ENCODE peak calls at places on chromosomes 5 and 9, in five cellular contexts. A is B cell, J is NB4, W is fibroblast of the aortic adventitia, V is epithelial cell of esophagus. X is an unnamed sample.
A peak's percentile ranks its signal among the peaks of the same experiment; 100 is the strongest.

GRCh38 chr5:170141636-170142035 is 35.9 kb downstream of the FOXI1 start:
- DNase-seq in W (no peak), J (no peak), V (no peak), A (no peak), X (no peak)

GRCh38 chr9:129280236-129281231 is 102.5 kb upstream of the IER5L start:
- DNase-seq in W (no peak), V (no peak), A (peak; percentile 13), J (no peak), X (no peak)

GRCh38 chr5:148255456-148255855 is 13.1 kb upstream of the SPINK13 start:
- DNase-seq in V (peak; percentile 3), W (no peak), A (no peak), J (no peak), X (no peak)

GRCh38 chr9:134061688-134062371 is 6.0 kb downstream of the BRD3 start:
- DNase-seq in J (no peak), W (no peak), A (peak; percentile 32), V (no peak), X (no peak)

GRCh38 chr5:133861161-133861737 is 107.2 kb downstream of the C5orf15 start:
- DNase-seq in A (peak; percentile 68), V (no peak), W (no peak), J (no peak), X (no peak)

GRCh38 chr9:134243778-134244467 is 79.6 kb upstream of the RNU6ATAC start:
- DNase-seq in V (no peak), A (peak; percentile 91), W (no peak), J (peak; percentile 90), X (no peak)

GRCh38 chr5:154278908-154279307 is 88.4 kb downstream of the GALNT10 start:
- DNase-seq in J (no peak), V (no peak), A (no peak), W (no peak), X (no peak)

GRCh38 chr5:77995793-77996409 is 219.8 kb upstream of the TBCA start:
- DNase-seq in W (no peak), J (no peak), V (no peak), A (no peak), X (no peak)

GRCh38 chr5:118834710-118835109 is 153.6 kb downstream of the DTWD2 start:
- DNase-seq in J (no peak), W (no peak), V (no peak), A (no peak), X (no peak)

GRCh38 chr9:125343518-125344284 is 82.1 kb downstream of the GAPVD1 start:
- DNase-seq in W (peak; percentile 66), V (peak; percentile 74), J (no peak), A (no peak), X (peak; percentile 5)

GRCh38 chr9:125255781-125256391 is 5.7 kb upstream of the GAPVD1 start:
- DNase-seq in V (peak; percentile 37), A (no peak), J (peak; percentile 46), W (no peak), X (no peak)

GRCh38 chr9:108325406-108325805 is 530.4 kb downstream of the ACTL7B start:
- DNase-seq in J (peak; percentile 5), W (no peak), A (no peak), V (no peak), X (no peak)

GRCh38 chr9:8845808-8846207 is 1046.2 kb upstream of the DMAC1 start:
- DNase-seq in A (no peak), J (no peak), W (no peak), V (no peak), X (no peak)

GRCh38 chr9:90999425-91000397 is 198.1 kb downstream of the SYK start:
- DNase-seq in W (peak; percentile 48), A (no peak), J (no peak), V (peak; percentile 90), X (no peak)

GRCh38 chr9:97511762-97512429 is 10.4 kb downstream of the TMOD1 start:
- DNase-seq in J (no peak), W (no peak), A (no peak), V (peak; percentile 34), X (no peak)

GRCh38 chr5:160020969-160021368 is 12.0 kb downstream of the TTC1 start:
- DNase-seq in V (peak; percentile 8), W (no peak), J (no peak), A (no peak), X (no peak)

GRCh38 chr9:121720992-121721350 is 69.5 kb downstream of the DAB2IP start:
- DNase-seq in W (no peak), J (no peak), V (peak; percentile 37), A (no peak), X (no peak)
- TF ChIP-seq CTCF in W (peak; percentile 13), J (no peak), V (peak; percentile 51), A (no peak), X (peak; percentile 23)

DNA sequence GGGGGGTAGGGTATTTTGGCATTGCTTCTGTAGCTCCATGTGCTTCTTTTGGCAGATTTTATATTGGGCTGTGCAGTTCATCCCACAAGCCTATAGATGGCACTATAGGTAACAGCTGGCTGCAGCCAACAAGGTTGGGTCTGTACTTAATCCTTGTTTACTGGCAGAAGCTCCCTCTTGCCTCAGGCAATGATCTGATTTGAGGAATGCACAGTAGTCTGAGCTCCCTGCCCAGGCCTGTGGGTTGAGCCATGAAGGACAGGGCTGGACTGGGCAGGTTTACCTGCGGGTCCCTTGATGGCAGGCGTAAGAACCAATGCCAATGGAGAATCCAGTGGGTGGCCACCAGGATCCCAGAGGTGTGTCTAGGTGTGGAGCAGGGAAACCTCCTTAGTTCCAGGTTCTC is 11.7 kb upstream of the OR1J2 start:
- DNase-seq in A (peak; percentile 19), J (peak; percentile 49), W (peak; percentile 58), V (peak; percentile 94), X (peak; percentile 22)
- TF ChIP-seq CTCF in A (peak; percentile 80), J (peak; percentile 86), W (peak; percentile 88), V (peak; percentile 91), X (peak; percentile 73)

GRCh38 chr9:71003346-71003745 is 118.1 kb downstream of the TRPM3 start:
- DNase-seq in A (no peak), W (no peak), J (no peak), V (no peak), X (no peak)
- TF ChIP-seq CTCF in A (no peak), W (no peak), J (no peak), V (no peak), X (no peak)

DNA sequence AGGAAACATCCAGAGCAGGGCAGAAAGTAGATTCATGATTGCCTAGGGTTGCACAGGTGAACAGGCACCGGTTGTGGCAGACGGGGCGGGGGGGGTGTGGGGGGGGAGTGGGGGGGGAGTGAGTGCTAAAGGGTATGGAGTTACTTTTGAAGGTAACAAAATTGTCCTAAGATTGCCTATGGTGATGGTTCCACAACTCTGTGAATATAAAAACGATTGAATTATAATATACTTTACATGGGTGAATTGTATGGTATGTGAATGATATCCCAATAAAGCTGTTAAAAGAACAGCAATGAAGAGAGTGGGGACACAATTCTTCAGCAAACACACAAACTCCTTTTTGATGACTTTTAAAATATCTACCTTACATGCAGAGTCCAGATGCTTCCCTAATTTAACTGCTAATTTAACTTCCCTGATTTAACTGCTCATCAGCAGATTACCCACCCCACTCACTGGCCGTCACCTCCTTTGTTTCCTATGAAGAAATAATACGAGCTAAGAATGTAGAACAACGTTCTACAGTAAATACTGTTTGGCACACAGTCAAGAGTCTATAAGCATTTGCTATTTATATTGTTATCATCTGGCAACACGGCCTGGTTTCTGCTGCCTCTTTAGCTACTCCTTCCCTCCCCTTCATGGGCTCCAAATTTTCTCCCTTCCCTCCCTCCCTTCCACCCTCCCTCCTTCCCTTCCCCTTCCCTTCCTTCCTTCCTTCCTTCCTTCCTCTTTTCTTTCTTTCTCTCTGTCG is 83.5 kb downstream of the PTCH1 start:
- DNase-seq in W (no peak), V (no peak), A (no peak), J (peak; percentile 25), X (no peak)
- TF ChIP-seq CTCF in W (no peak), V (no peak), A (no peak), J (no peak), X (no peak)

DNA sequence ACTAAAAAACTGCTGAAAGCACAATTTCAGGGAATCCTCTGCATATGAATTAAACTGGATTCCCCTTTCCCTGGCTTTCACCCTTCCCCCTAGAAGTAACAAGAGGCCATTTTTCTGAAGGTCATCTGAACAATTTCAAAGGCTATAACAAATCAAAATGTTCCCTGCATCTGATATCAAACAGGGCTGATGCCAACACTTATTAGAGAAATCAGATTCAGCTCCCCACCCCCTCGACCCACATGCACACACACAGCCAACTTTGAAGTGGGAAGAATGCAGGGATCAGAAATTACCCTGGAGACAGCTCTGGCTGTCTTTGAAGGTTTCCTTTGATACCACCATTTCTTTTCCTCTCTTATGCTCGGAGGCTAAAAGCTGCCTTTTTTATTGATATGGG is 149.0 kb upstream of the RAPGEF1 start:
- DNase-seq in V (no peak), W (no peak), A (no peak), J (no peak), X (no peak)
- TF ChIP-seq CTCF in V (no peak), W (no peak), A (no peak), J (no peak), X (no peak)

GRCh38 chr9:18142964-18143363 is 331.0 kb upstream of the ADAMTSL1 start:
- DNase-seq in V (peak; percentile 31), W (peak; percentile 5), A (no peak), J (peak; percentile 15), X (no peak)
- TF ChIP-seq CTCF in V (peak; percentile 49), W (peak; percentile 32), A (no peak), J (peak; percentile 37), X (no peak)

DNA sequence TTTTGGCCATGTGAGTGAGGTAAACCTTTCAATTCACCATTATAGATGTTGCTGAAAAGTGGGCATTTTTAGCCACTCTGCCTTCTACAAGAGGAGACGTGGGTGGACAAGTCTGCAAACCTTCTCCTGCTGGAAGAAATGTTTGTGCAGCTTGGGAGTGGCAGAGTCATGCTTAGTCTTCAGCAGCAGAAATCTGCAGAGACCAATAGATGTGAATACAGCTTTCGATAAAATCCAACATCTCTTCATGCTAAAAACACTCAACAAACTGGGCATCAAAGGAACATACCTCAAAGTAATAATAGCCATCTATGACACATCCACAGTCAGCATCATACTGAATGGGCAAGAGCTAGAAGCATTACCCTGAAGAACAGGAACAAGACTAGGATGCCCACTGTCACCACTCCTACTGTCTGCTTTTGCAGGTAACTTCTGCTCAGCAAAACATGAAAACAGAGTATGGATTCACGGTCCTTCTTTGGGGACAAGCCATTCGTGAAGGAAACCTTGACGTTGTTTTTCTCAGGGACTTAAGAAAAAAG is 91.3 kb downstream of the RALGPS1 start:
- DNase-seq in W (no peak), J (no peak), V (no peak), A (no peak), X (no peak)
- TF ChIP-seq CTCF in W (no peak), J (no peak), V (no peak), A (no peak), X (no peak)

DNA sequence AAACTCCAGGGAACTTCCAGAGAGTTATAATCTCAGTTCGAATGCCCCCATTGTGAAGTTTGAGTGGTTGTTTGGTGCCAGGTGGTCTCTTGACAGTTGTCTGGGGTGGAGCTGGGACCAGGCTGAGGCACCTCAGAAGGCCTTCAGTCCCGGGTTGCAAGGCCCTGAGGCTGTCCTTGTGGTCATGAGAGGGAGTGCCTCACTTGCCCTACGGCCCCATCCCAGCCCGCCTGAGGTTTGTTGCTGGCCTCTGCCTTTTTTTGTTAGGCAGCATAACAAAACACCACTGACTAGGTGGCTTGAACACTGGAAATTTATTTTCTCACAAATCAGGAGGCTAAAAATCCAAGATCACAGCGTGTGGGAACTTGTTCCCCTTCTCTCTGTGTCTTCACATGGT is 73.0 kb upstream of the PAPPA start:
- DNase-seq in A (no peak), V (no peak), J (no peak), W (no peak), X (no peak)
- TF ChIP-seq CTCF in A (no peak), V (no peak), J (no peak), W (no peak), X (no peak)

GRCh38 chr5:180901204-180902009 is 2.4 kb downstream of the BTNL8 start:
- DNase-seq in W (no peak), A (no peak), V (no peak), J (no peak), X (no peak)
- TF ChIP-seq CTCF in W (no peak), A (no peak), V (no peak), J (no peak), X (no peak)

GRCh38 chr5:85868070-85868469 is 749.7 kb upstream of the COX7C start:
- DNase-seq in A (no peak), W (no peak), J (no peak), V (no peak), X (no peak)
- TF ChIP-seq CTCF in A (no peak), W (no peak), J (no peak), V (no peak), X (no peak)